ENCODE peak calls at places on chromosomes 5 and 9, in ten cellular contexts. One of them, this sample, is unnamed.

GRCh38 chr9:38004809-38005560 is 64.0 kb downstream of the SHB start:
- DNase-seq in HFFc6: no peak
- DNase-seq in A172: no peak
- DNase-seq in activated CD8-positive, alpha-beta memory T cell treated with anti-CD3 and anti-CD28 coated beads for 4 hours: no peak
- DNase-seq in T1000: no peak
- DNase-seq in SJCRH30: no peak
- DNase-seq in right cardiac atrium: no peak
- DNase-seq in stimulated activated CD4-positive, alpha-beta T cell treated with anti-CD3 and anti-CD28 coated beads, Interleukin-1b, Interleukin-23, amount 100 ng/mL, for 1 hour: no peak
- DNase-seq in heart left ventricle: no peak
- DNase-seq in retina: no peak
- DNase-seq in this sample: no peak

GRCh38 chr5:155085282-155085990 is 71.9 kb downstream of the KIF4B start:
- DNase-seq in retina: no peak
- DNase-seq in SJCRH30: no peak
- DNase-seq in activated CD8-positive, alpha-beta memory T cell treated with anti-CD3 and anti-CD28 coated beads for 4 hours: no peak
- DNase-seq in HFFc6: no peak
- DNase-seq in right cardiac atrium: no peak
- DNase-seq in T1000: no peak
- DNase-seq in stimulated activated CD4-positive, alpha-beta T cell treated with anti-CD3 and anti-CD28 coated beads, Interleukin-1b, Interleukin-23, amount 100 ng/mL, for 1 hour: no peak
- DNase-seq in A172: no peak
- DNase-seq in heart left ventricle: no peak
- DNase-seq in this sample: no peak

GRCh38 chr9:16068476-16068875 is 515.6 kb downstream of the CCDC171 start:
- DNase-seq in T1000: no peak
- DNase-seq in heart left ventricle: no peak
- DNase-seq in stimulated activated CD4-positive, alpha-beta T cell treated with anti-CD3 and anti-CD28 coated beads, Interleukin-1b, Interleukin-23, amount 100 ng/mL, for 1 hour: no peak
- DNase-seq in activated CD8-positive, alpha-beta memory T cell treated with anti-CD3 and anti-CD28 coated beads for 4 hours: no peak
- DNase-seq in right cardiac atrium: no peak
- DNase-seq in HFFc6: no peak
- DNase-seq in A172: no peak
- DNase-seq in SJCRH30: no peak
- DNase-seq in retina: no peak
- DNase-seq in this sample: no peak

GRCh38 chr5:160296496-160296895 is 15.9 kb downstream of the CCNJL start:
- DNase-seq in T1000: no peak
- DNase-seq in HFFc6: no peak
- DNase-seq in A172: no peak
- DNase-seq in right cardiac atrium: no peak
- DNase-seq in retina: no peak
- DNase-seq in activated CD8-positive, alpha-beta memory T cell treated with anti-CD3 and anti-CD28 coated beads for 4 hours: no peak
- DNase-seq in stimulated activated CD4-positive, alpha-beta T cell treated with anti-CD3 and anti-CD28 coated beads, Interleukin-1b, Interleukin-23, amount 100 ng/mL, for 1 hour: no peak
- DNase-seq in heart left ventricle: no peak
- DNase-seq in SJCRH30: no peak
- DNase-seq in this sample: no peak

GRCh38 chr5:76999451-76999850 is 30.8 kb upstream of the AGGF1 start:
- DNase-seq in stimulated activated CD4-positive, alpha-beta T cell treated with anti-CD3 and anti-CD28 coated beads, Interleukin-1b, Interleukin-23, amount 100 ng/mL, for 1 hour: no peak
- DNase-seq in SJCRH30: no peak
- DNase-seq in retina: no peak
- DNase-seq in A172: peak
- DNase-seq in T1000: no peak
- DNase-seq in HFFc6: peak
- DNase-seq in activated CD8-positive, alpha-beta memory T cell treated with anti-CD3 and anti-CD28 coated beads for 4 hours: no peak
- DNase-seq in heart left ventricle: no peak
- DNase-seq in right cardiac atrium: no peak
- DNase-seq in this sample: no peak

GRCh38 chr9:4073371-4073770 is 226.5 kb downstream of the GLIS3 start:
- DNase-seq in SJCRH30: no peak
- DNase-seq in right cardiac atrium: no peak
- DNase-seq in T1000: no peak
- DNase-seq in HFFc6: no peak
- DNase-seq in A172: no peak
- DNase-seq in heart left ventricle: no peak
- DNase-seq in retina: no peak
- DNase-seq in stimulated activated CD4-positive, alpha-beta T cell treated with anti-CD3 and anti-CD28 coated beads, Interleukin-1b, Interleukin-23, amount 100 ng/mL, for 1 hour: no peak
- DNase-seq in activated CD8-positive, alpha-beta memory T cell treated with anti-CD3 and anti-CD28 coated beads for 4 hours: no peak
- DNase-seq in this sample: no peak

GRCh38 chr5:142915840-142916424 is 145.8 kb downstream of the ARHGAP26 start:
- DNase-seq in stimulated activated CD4-positive, alpha-beta T cell treated with anti-CD3 and anti-CD28 coated beads, Interleukin-1b, Interleukin-23, amount 100 ng/mL, for 1 hour: no peak
- DNase-seq in A172: peak
- DNase-seq in T1000: no peak
- DNase-seq in SJCRH30: peak
- DNase-seq in activated CD8-positive, alpha-beta memory T cell treated with anti-CD3 and anti-CD28 coated beads for 4 hours: no peak
- DNase-seq in HFFc6: peak
- DNase-seq in right cardiac atrium: no peak
- DNase-seq in heart left ventricle: no peak
- DNase-seq in retina: no peak
- DNase-seq in this sample: no peak

GRCh38 chr5:137627730-137628129 is 108.2 kb downstream of the KLHL3 start:
- DNase-seq in right cardiac atrium: no peak
- DNase-seq in HFFc6: no peak
- DNase-seq in activated CD8-positive, alpha-beta memory T cell treated with anti-CD3 and anti-CD28 coated beads for 4 hours: no peak
- DNase-seq in heart left ventricle: no peak
- DNase-seq in stimulated activated CD4-positive, alpha-beta T cell treated with anti-CD3 and anti-CD28 coated beads, Interleukin-1b, Interleukin-23, amount 100 ng/mL, for 1 hour: no peak
- DNase-seq in A172: no peak
- DNase-seq in SJCRH30: no peak
- DNase-seq in retina: no peak
- DNase-seq in T1000: no peak
- DNase-seq in this sample: no peak

GRCh38 chr9:29865764-29866313 is 2292.6 kb upstream of the C9orf72 start:
- DNase-seq in SJCRH30: no peak
- DNase-seq in HFFc6: no peak
- DNase-seq in heart left ventricle: no peak
- DNase-seq in stimulated activated CD4-positive, alpha-beta T cell treated with anti-CD3 and anti-CD28 coated beads, Interleukin-1b, Interleukin-23, amount 100 ng/mL, for 1 hour: no peak
- DNase-seq in activated CD8-positive, alpha-beta memory T cell treated with anti-CD3 and anti-CD28 coated beads for 4 hours: no peak
- DNase-seq in T1000: no peak
- DNase-seq in A172: no peak
- DNase-seq in retina: no peak
- DNase-seq in right cardiac atrium: no peak
- DNase-seq in this sample: no peak

GRCh38 chr9:120902286-120902685 is 24.3 kb downstream of the TRAF1 start:
- DNase-seq in retina: no peak
- DNase-seq in right cardiac atrium: no peak
- DNase-seq in SJCRH30: no peak
- DNase-seq in heart left ventricle: no peak
- DNase-seq in activated CD8-positive, alpha-beta memory T cell treated with anti-CD3 and anti-CD28 coated beads for 4 hours: no peak
- DNase-seq in HFFc6: no peak
- DNase-seq in A172: no peak
- DNase-seq in T1000: no peak
- DNase-seq in stimulated activated CD4-positive, alpha-beta T cell treated with anti-CD3 and anti-CD28 coated beads, Interleukin-1b, Interleukin-23, amount 100 ng/mL, for 1 hour: no peak
- DNase-seq in this sample: no peak

GRCh38 chr9:110260911-110261310 is 4.6 kb upstream of the TXN start:
- DNase-seq in T1000: no peak
- DNase-seq in stimulated activated CD4-positive, alpha-beta T cell treated with anti-CD3 and anti-CD28 coated beads, Interleukin-1b, Interleukin-23, amount 100 ng/mL, for 1 hour: no peak
- DNase-seq in retina: no peak
- DNase-seq in right cardiac atrium: no peak
- DNase-seq in heart left ventricle: no peak
- DNase-seq in SJCRH30: no peak
- DNase-seq in activated CD8-positive, alpha-beta memory T cell treated with anti-CD3 and anti-CD28 coated beads for 4 hours: no peak
- DNase-seq in HFFc6: no peak
- DNase-seq in A172: no peak
- DNase-seq in this sample: no peak

GRCh38 chr9:118767571-118767970 is 601.7 kb downstream of the BRINP1 start:
- DNase-seq in SJCRH30: no peak
- DNase-seq in T1000: no peak
- DNase-seq in retina: no peak
- DNase-seq in A172: no peak
- DNase-seq in right cardiac atrium: no peak
- DNase-seq in heart left ventricle: no peak
- DNase-seq in activated CD8-positive, alpha-beta memory T cell treated with anti-CD3 and anti-CD28 coated beads for 4 hours: no peak
- DNase-seq in HFFc6: no peak
- DNase-seq in stimulated activated CD4-positive, alpha-beta T cell treated with anti-CD3 and anti-CD28 coated beads, Interleukin-1b, Interleukin-23, amount 100 ng/mL, for 1 hour: no peak
- DNase-seq in this sample: no peak

GRCh38 chr5:103915081-103915480 is 352.5 kb upstream of the NUDT12 start:
- DNase-seq in right cardiac atrium: no peak
- DNase-seq in HFFc6: no peak
- DNase-seq in T1000: no peak
- DNase-seq in A172: peak
- DNase-seq in retina: no peak
- DNase-seq in heart left ventricle: no peak
- DNase-seq in SJCRH30: no peak
- DNase-seq in stimulated activated CD4-positive, alpha-beta T cell treated with anti-CD3 and anti-CD28 coated beads, Interleukin-1b, Interleukin-23, amount 100 ng/mL, for 1 hour: no peak
- DNase-seq in activated CD8-positive, alpha-beta memory T cell treated with anti-CD3 and anti-CD28 coated beads for 4 hours: no peak
- DNase-seq in this sample: no peak

GRCh38 chr5:74326571-74327338 is 313.8 kb downstream of the ENC1 start:
- DNase-seq in T1000: peak
- DNase-seq in activated CD8-positive, alpha-beta memory T cell treated with anti-CD3 and anti-CD28 coated beads for 4 hours: peak
- DNase-seq in SJCRH30: peak
- DNase-seq in right cardiac atrium: no peak
- DNase-seq in HFFc6: peak
- DNase-seq in heart left ventricle: no peak
- DNase-seq in A172: peak
- DNase-seq in stimulated activated CD4-positive, alpha-beta T cell treated with anti-CD3 and anti-CD28 coated beads, Interleukin-1b, Interleukin-23, amount 100 ng/mL, for 1 hour: no peak
- DNase-seq in retina: no peak
- DNase-seq in this sample: no peak

GRCh38 chr5:133818031-133818431 is 150.4 kb downstream of the C5orf15 start:
- DNase-seq in activated CD8-positive, alpha-beta memory T cell treated with anti-CD3 and anti-CD28 coated beads for 4 hours: no peak
- DNase-seq in heart left ventricle: peak
- DNase-seq in retina: no peak
- DNase-seq in A172: peak
- DNase-seq in stimulated activated CD4-positive, alpha-beta T cell treated with anti-CD3 and anti-CD28 coated beads, Interleukin-1b, Interleukin-23, amount 100 ng/mL, for 1 hour: no peak
- DNase-seq in SJCRH30: no peak
- DNase-seq in HFFc6: peak
- DNase-seq in right cardiac atrium: peak
- DNase-seq in T1000: no peak
- DNase-seq in this sample: no peak

GRCh38 chr9:31799953-31800609 is 584.4 kb upstream of the ACO1 start:
- DNase-seq in retina: peak
- DNase-seq in SJCRH30: peak
- DNase-seq in T1000: no peak
- DNase-seq in stimulated activated CD4-positive, alpha-beta T cell treated with anti-CD3 and anti-CD28 coated beads, Interleukin-1b, Interleukin-23, amount 100 ng/mL, for 1 hour: no peak
- DNase-seq in A172: peak
- DNase-seq in right cardiac atrium: no peak
- DNase-seq in heart left ventricle: no peak
- DNase-seq in activated CD8-positive, alpha-beta memory T cell treated with anti-CD3 and anti-CD28 coated beads for 4 hours: no peak
- DNase-seq in HFFc6: no peak
- DNase-seq in this sample: no peak

GRCh38 chr9:121038452-121039203 is 11.4 kb downstream of the C5 start:
- DNase-seq in stimulated activated CD4-positive, alpha-beta T cell treated with anti-CD3 and anti-CD28 coated beads, Interleukin-1b, Interleukin-23, amount 100 ng/mL, for 1 hour: no peak
- DNase-seq in retina: no peak
- DNase-seq in HFFc6: no peak
- DNase-seq in activated CD8-positive, alpha-beta memory T cell treated with anti-CD3 and anti-CD28 coated beads for 4 hours: no peak
- DNase-seq in A172: no peak
- DNase-seq in SJCRH30: peak
- DNase-seq in heart left ventricle: no peak
- DNase-seq in right cardiac atrium: no peak
- DNase-seq in T1000: no peak
- DNase-seq in this sample: no peak

GRCh38 chr9:100554935-100555401 is 22.9 kb upstream of the CAVIN4 start:
- DNase-seq in right cardiac atrium: no peak
- DNase-seq in activated CD8-positive, alpha-beta memory T cell treated with anti-CD3 and anti-CD28 coated beads for 4 hours: no peak
- DNase-seq in SJCRH30: no peak
- DNase-seq in retina: no peak
- DNase-seq in A172: no peak
- DNase-seq in HFFc6: no peak
- DNase-seq in stimulated activated CD4-positive, alpha-beta T cell treated with anti-CD3 and anti-CD28 coated beads, Interleukin-1b, Interleukin-23, amount 100 ng/mL, for 1 hour: no peak
- DNase-seq in T1000: no peak
- DNase-seq in heart left ventricle: no peak
- DNase-seq in this sample: no peak

GRCh38 chr5:100950975-100951374 is 47.9 kb upstream of the ST8SIA4 start:
- DNase-seq in A172: peak
- DNase-seq in right cardiac atrium: no peak
- DNase-seq in heart left ventricle: no peak
- DNase-seq in SJCRH30: no peak
- DNase-seq in activated CD8-positive, alpha-beta memory T cell treated with anti-CD3 and anti-CD28 coated beads for 4 hours: no peak
- DNase-seq in stimulated activated CD4-positive, alpha-beta T cell treated with anti-CD3 and anti-CD28 coated beads, Interleukin-1b, Interleukin-23, amount 100 ng/mL, for 1 hour: no peak
- DNase-seq in HFFc6: no peak
- DNase-seq in retina: no peak
- DNase-seq in T1000: no peak
- DNase-seq in this sample: no peak

GRCh38 chr9:127397722-127398647 is 1.0 kb downstream of the SLC2A8 start:
- DNase-seq in heart left ventricle: peak
- DNase-seq in HFFc6: peak
- DNase-seq in retina: peak
- DNase-seq in T1000: peak
- DNase-seq in stimulated activated CD4-positive, alpha-beta T cell treated with anti-CD3 and anti-CD28 coated beads, Interleukin-1b, Interleukin-23, amount 100 ng/mL, for 1 hour: no peak
- DNase-seq in activated CD8-positive, alpha-beta memory T cell treated with anti-CD3 and anti-CD28 coated beads for 4 hours: no peak
- DNase-seq in A172: no peak
- DNase-seq in SJCRH30: peak
- DNase-seq in right cardiac atrium: peak
- DNase-seq in this sample: no peak

GRCh38 chr9:29211003-29211584 is 1637.8 kb upstream of the C9orf72 start:
- DNase-seq in T1000: no peak
- DNase-seq in right cardiac atrium: no peak
- DNase-seq in retina: no peak
- DNase-seq in heart left ventricle: no peak
- DNase-seq in HFFc6: no peak
- DNase-seq in stimulated activated CD4-positive, alpha-beta T cell treated with anti-CD3 and anti-CD28 coated beads, Interleukin-1b, Interleukin-23, amount 100 ng/mL, for 1 hour: no peak
- DNase-seq in A172: no peak
- DNase-seq in SJCRH30: no peak
- DNase-seq in activated CD8-positive, alpha-beta memory T cell treated with anti-CD3 and anti-CD28 coated beads for 4 hours: no peak
- DNase-seq in this sample: no peak

GRCh38 chr9:35951736-35952135 is 6.2 kb downstream of the OR2S2 start:
- DNase-seq in HFFc6: peak
- DNase-seq in activated CD8-positive, alpha-beta memory T cell treated with anti-CD3 and anti-CD28 coated beads for 4 hours: no peak
- DNase-seq in A172: peak
- DNase-seq in stimulated activated CD4-positive, alpha-beta T cell treated with anti-CD3 and anti-CD28 coated beads, Interleukin-1b, Interleukin-23, amount 100 ng/mL, for 1 hour: no peak
- DNase-seq in SJCRH30: no peak
- DNase-seq in right cardiac atrium: peak
- DNase-seq in heart left ventricle: peak
- DNase-seq in T1000: no peak
- DNase-seq in retina: no peak
- DNase-seq in this sample: no peak

GRCh38 chr5:118174671-118175070 is 813.7 kb downstream of the DTWD2 start:
- DNase-seq in HFFc6: no peak
- DNase-seq in stimulated activated CD4-positive, alpha-beta T cell treated with anti-CD3 and anti-CD28 coated beads, Interleukin-1b, Interleukin-23, amount 100 ng/mL, for 1 hour: no peak
- DNase-seq in A172: no peak
- DNase-seq in heart left ventricle: no peak
- DNase-seq in SJCRH30: no peak
- DNase-seq in activated CD8-positive, alpha-beta memory T cell treated with anti-CD3 and anti-CD28 coated beads for 4 hours: no peak
- DNase-seq in right cardiac atrium: no peak
- DNase-seq in T1000: no peak
- DNase-seq in retina: no peak
- DNase-seq in this sample: no peak

GRCh38 chr5:114010362-114010761 is 351.5 kb upstream of the KCNN2 start:
- DNase-seq in retina: no peak
- DNase-seq in A172: peak
- DNase-seq in activated CD8-positive, alpha-beta memory T cell treated with anti-CD3 and anti-CD28 coated beads for 4 hours: no peak
- DNase-seq in stimulated activated CD4-positive, alpha-beta T cell treated with anti-CD3 and anti-CD28 coated beads, Interleukin-1b, Interleukin-23, amount 100 ng/mL, for 1 hour: no peak
- DNase-seq in SJCRH30: no peak
- DNase-seq in right cardiac atrium: no peak
- DNase-seq in HFFc6: peak
- DNase-seq in T1000: no peak
- DNase-seq in heart left ventricle: no peak
- DNase-seq in this sample: no peak

GRCh38 chr5:105735704-105736103 is 1935.0 kb downstream of the EFNA5 start:
- DNase-seq in T1000: no peak
- DNase-seq in heart left ventricle: no peak
- DNase-seq in stimulated activated CD4-positive, alpha-beta T cell treated with anti-CD3 and anti-CD28 coated beads, Interleukin-1b, Interleukin-23, amount 100 ng/mL, for 1 hour: no peak
- DNase-seq in A172: no peak
- DNase-seq in right cardiac atrium: no peak
- DNase-seq in activated CD8-positive, alpha-beta memory T cell treated with anti-CD3 and anti-CD28 coated beads for 4 hours: no peak
- DNase-seq in HFFc6: no peak
- DNase-seq in SJCRH30: no peak
- DNase-seq in retina: no peak
- DNase-seq in this sample: no peak

GRCh38 chr9:76161546-76161945 is 232.7 kb downstream of the RFK start:
- DNase-seq in retina: no peak
- DNase-seq in stimulated activated CD4-positive, alpha-beta T cell treated with anti-CD3 and anti-CD28 coated beads, Interleukin-1b, Interleukin-23, amount 100 ng/mL, for 1 hour: no peak
- DNase-seq in A172: no peak
- DNase-seq in SJCRH30: no peak
- DNase-seq in activated CD8-positive, alpha-beta memory T cell treated with anti-CD3 and anti-CD28 coated beads for 4 hours: no peak
- DNase-seq in HFFc6: peak
- DNase-seq in right cardiac atrium: peak
- DNase-seq in heart left ventricle: peak
- DNase-seq in T1000: no peak
- DNase-seq in this sample: no peak

GRCh38 chr5:65198777-65199120 is 283.0 kb downstream of the ADAMTS6 start:
- DNase-seq in A172: peak
- DNase-seq in SJCRH30: peak
- DNase-seq in HFFc6: peak
- DNase-seq in retina: no peak
- DNase-seq in stimulated activated CD4-positive, alpha-beta T cell treated with anti-CD3 and anti-CD28 coated beads, Interleukin-1b, Interleukin-23, amount 100 ng/mL, for 1 hour: no peak
- DNase-seq in T1000: peak
- DNase-seq in heart left ventricle: no peak
- DNase-seq in right cardiac atrium: no peak
- DNase-seq in activated CD8-positive, alpha-beta memory T cell treated with anti-CD3 and anti-CD28 coated beads for 4 hours: no peak
- DNase-seq in this sample: no peak

GRCh38 chr5:105392122-105392709 is 1829.6 kb upstream of the NUDT12 start:
- DNase-seq in HFFc6: no peak
- DNase-seq in retina: no peak
- DNase-seq in right cardiac atrium: no peak
- DNase-seq in stimulated activated CD4-positive, alpha-beta T cell treated with anti-CD3 and anti-CD28 coated beads, Interleukin-1b, Interleukin-23, amount 100 ng/mL, for 1 hour: no peak
- DNase-seq in T1000: no peak
- DNase-seq in activated CD8-positive, alpha-beta memory T cell treated with anti-CD3 and anti-CD28 coated beads for 4 hours: no peak
- DNase-seq in SJCRH30: no peak
- DNase-seq in heart left ventricle: peak
- DNase-seq in A172: no peak
- DNase-seq in this sample: no peak